ENCODE peak calls at places on chromosomes 4 and X, in four cellular contexts. S is Calu3, B is hypothalamus, Y is nucleus accumbens. E is an unnamed sample.

GRCh38 chr4:151675366-151676060 is 85.3 kb downstream of the GATB start:
- DNase-seq in S (no peak), B (no peak), Y (no peak), E (no peak)

GRCh38 chr4:165580379-165580905 is 201.6 kb downstream of the CPE start:
- DNase-seq in S (peak), B (no peak), Y (no peak), E (no peak)

GRCh38 chr4:95363966-95364365 is 184.8 kb downstream of the UNC5C start:
- DNase-seq in S (peak), B (no peak), Y (no peak), E (no peak)

GRCh38 chr4:5888222-5888701 is 4.6 kb downstream of the CRMP1 start:
- DNase-seq in S (no peak), B (no peak), Y (no peak), E (peak)

GRCh38 chr4:8427262-8427661 is 13.3 kb downstream of the ACOX3 start:
- DNase-seq in S (no peak), B (no peak), Y (no peak), E (no peak)

GRCh38 chr4:55346851-55347255 is 811 bp downstream of the SRD5A3 start:
- DNase-seq in S (peak), B (no peak), Y (no peak), E (no peak)

GRCh38 chr4:144283496-144283895 is 143.0 kb upstream of the GYPA start:
- DNase-seq in S (no peak), B (no peak), Y (no peak), E (no peak)

GRCh38 chrX:101485212-101486064 is at the start of gene ARMCX4:
- DNase-seq in S (peak), B (peak), Y (peak), E (peak)

GRCh38 chr4:36088542-36088941 is 155.8 kb downstream of the ARAP2 start:
- DNase-seq in S (no peak), B (no peak), Y (no peak), E (no peak)

GRCh38 chr4:10056334-10057022 is 35.2 kb upstream of the SLC2A9 start:
- DNase-seq in S (no peak), B (no peak), Y (no peak), E (no peak)

E was measured in anterior cingulate cortex.